ENCODE peak calls at places on chromosome 3, in eight cellular contexts. N is brain microvascular endothelial cell, O is Peyer's patch, H is GM12892, F is epithelial cell of esophagus, S is C1 segment of cervical spinal cord, Z is Right ventricle myocardium superior, P is HTR-8/SVneo. Y is an unnamed sample.

GRCh38 chr3:15636028-15636709 is 34.6 kb downstream of the BTD start:
- DNase-seq in Z (peak; percentile 52), N (peak; percentile 93), F (peak; percentile 81), O (no peak), P (peak; percentile 70), S (no peak), H (no peak), Y (no peak)

GRCh38 chr3:66106788-66107187 is 68.1 kb upstream of the MAGI1 start:
- DNase-seq in Z (no peak), S (no peak), N (no peak), H (no peak), P (no peak), O (no peak), F (no peak), Y (no peak)

GRCh38 chr3:191568206-191568605 is 107.2 kb downstream of the PYDC2 start:
- DNase-seq in H (no peak), N (no peak), S (no peak), F (peak; percentile 1), P (no peak), O (no peak), Z (no peak), Y (no peak)

GRCh38 chr3:166613365-166613764 is 766.7 kb downstream of the ZBBX start:
- DNase-seq in H (no peak), F (no peak), S (no peak), Z (no peak), N (no peak), O (no peak), P (no peak), Y (no peak)

GRCh38 chr3:171801738-171802600 is 8.3 kb downstream of the PLD1 start:
- DNase-seq in F (peak; percentile 89), N (peak; percentile 85), S (no peak), O (no peak), H (no peak), Z (no peak), P (no peak), Y (no peak)

GRCh38 chr3:170751083-170751893 is 118.7 kb downstream of the RPL22L1 start:
- DNase-seq in H (no peak), Z (peak; percentile 68), P (peak; percentile 47), O (no peak), S (no peak), F (peak; percentile 79), N (peak; percentile 86), Y (no peak)

GRCh38 chr3:10600159-10601125 is 95.1 kb upstream of the ATP2B2 start:
- DNase-seq in Z (no peak), S (peak; percentile 20), O (no peak), N (no peak), P (no peak), H (no peak), F (no peak), Y (no peak)

GRCh38 chr3:25074151-25074550 is 353.9 kb upstream of the RARB start:
- DNase-seq in O (no peak), F (no peak), Z (no peak), N (no peak), S (no peak), P (no peak), H (no peak), Y (no peak)

GRCh38 chr3:15631426-15632211 is 30.1 kb downstream of the BTD start:
- DNase-seq in H (no peak), F (no peak), O (no peak), N (no peak), P (no peak), S (no peak), Z (no peak), Y (no peak)

GRCh38 chr3:180420804-180421203 is 181.2 kb upstream of the TTC14 start:
- DNase-seq in P (no peak), H (no peak), S (no peak), F (peak; percentile 24), Z (no peak), O (no peak), N (no peak), Y (no peak)

GRCh38 chr3:156050918-156051317 is 69.5 kb upstream of the KCNAB1 start:
- DNase-seq in N (no peak), F (peak; percentile 14), S (no peak), Z (no peak), O (no peak), H (no peak), P (no peak), Y (no peak)

GRCh38 chr3:46892285-46893145 is 15.0 kb downstream of the PTH1R start:
- DNase-seq in N (peak; percentile 30), Z (peak; percentile 88), H (no peak), P (no peak), F (peak; percentile 46), S (peak; percentile 41), O (peak; percentile 68), Y (no peak)

Y was measured in D721Med.